ENCODE peak calls at places on chromosomes 2 and 18, in four cellular contexts. X is spleen, S is lower lobe of right lung, Z is head of caudate nucleus. C is an unnamed sample.

GRCh38 chr18:45249306-45249705 is 366.0 kb upstream of the SLC14A2 start:
- DNase-seq in X (no peak), S (no peak), Z (no peak), C (no peak)

GRCh38 chr2:46803911-46804670 is 111.5 kb downstream of the MCFD2 start:
- DNase-seq in X (no peak), S (no peak), Z (no peak), C (no peak)

GRCh38 chr2:73250872-73251846 is 17.1 kb downstream of the CCT7 start:
- DNase-seq in X (no peak), S (no peak), Z (no peak), C (no peak)

GRCh38 chr18:45464619-45465018 is 150.7 kb upstream of the SLC14A2 start:
- DNase-seq in X (no peak), S (no peak), Z (no peak), C (no peak)

GRCh38 chr2:165371356-165371755 is 98.1 kb upstream of the CSRNP3 start:
- DNase-seq in X (no peak), S (no peak), Z (no peak), C (no peak)

GRCh38 chr2:32812316-32812715 is 134.4 kb upstream of the LTBP1 start:
- DNase-seq in X (no peak), S (no peak), Z (no peak), C (no peak)

GRCh38 chr2:110152943-110153342 is 37.3 kb upstream of the MALL start:
- DNase-seq in X (no peak), S (no peak), Z (no peak), C (no peak)

GRCh38 chr2:166234112-166234846 is 106.5 kb upstream of the SCN1A start:
- DNase-seq in X (no peak), S (no peak), Z (no peak), C (no peak)

GRCh38 chr2:58484201-58484600 is 243.1 kb upstream of the FANCL start:
- DNase-seq in X (no peak), S (no peak), Z (no peak), C (no peak)

GRCh38 chr2:36982467-36982866 is 16.1 kb upstream of the STRN start:
- DNase-seq in X (no peak), S (no peak), Z (no peak), C (no peak)

GRCh38 chr2:30231726-30232026 is 342 bp downstream of the LBH start:
- DNase-seq in X (no peak), S (no peak), Z (peak), C (no peak)